ENCODE peak calls at places on chromosomes 6 and 20, in five cellular contexts. G is lower leg skin, H is nephron progenitor cell, V is GM10248, O is adrenal gland. K is an unnamed sample.
A peak's percentile ranks its signal among the peaks of the same experiment; 100 is the strongest.

GRCh38 chr6:34044945-34045595 is 100.8 kb downstream of the GRM4 start:
- DNase-seq in G (no peak), H (no peak), V (no peak), O (no peak), K (no peak)

GRCh38 chr6:2900221-2900807 is 2.8 kb downstream of the SERPINB9 start:
- DNase-seq in G (no peak), H (no peak), V (no peak), O (no peak), K (no peak)

GRCh38 chr6:163751032-163751525 is 336.6 kb downstream of the QKI start:
- DNase-seq in G (no peak), H (no peak), V (no peak), O (no peak), K (no peak)

GRCh38 chr6:7267521-7268091 is 45.4 kb downstream of the SSR1 start:
- DNase-seq in G (peak; percentile 95), H (no peak), V (no peak), O (peak; percentile 88), K (peak; percentile 77)

GRCh38 chr20:50100552-50100951 is 12.4 kb downstream of the UBE2V1 start:
- DNase-seq in G (no peak), H (no peak), V (no peak), O (no peak), K (no peak)

GRCh38 chr6:40999498-41000070 is 39.4 kb downstream of the UNC5CL start:
- DNase-seq in G (no peak), H (peak; percentile 46), V (peak; percentile 59), O (no peak), K (no peak)

GRCh38 chr20:39269031-39269461 is 306.9 kb downstream of the DHX35 start:
- DNase-seq in G (peak; percentile 86), H (peak; percentile 83), V (peak; percentile 72), O (peak; percentile 66), K (no peak)

GRCh38 chr6:110520188-110520956 is 44.0 kb upstream of the SLC22A16 start:
- DNase-seq in G (no peak), H (no peak), V (no peak), O (no peak), K (no peak)

GRCh38 chr20:24993337-24994185 is 1.0 kb upstream of the APMAP start:
- DNase-seq in G (peak; percentile 39), H (no peak), V (no peak), O (no peak), K (no peak)

GRCh38 chr6:138664740-138665139 is 108.8 kb upstream of the CCDC28A start:
- DNase-seq in G (no peak), H (no peak), V (no peak), O (no peak), K (no peak)

GRCh38 chr6:90458353-90459224 is 128.3 kb downstream of the MAP3K7 start:
- DNase-seq in G (no peak), H (no peak), V (no peak), O (no peak), K (no peak)

GRCh38 chr6:67175091-67175490 is 1460.0 kb upstream of the ADGRB3 start:
- DNase-seq in G (no peak), H (no peak), V (no peak), O (no peak), K (no peak)

GRCh38 chr20:20205141-20205861 is 153.0 kb downstream of the CFAP61 start:
- DNase-seq in G (no peak), H (no peak), V (no peak), O (no peak), K (no peak)

GRCh38 chr6:96499781-96500180 is 21.8 kb upstream of the UFL1 start:
- DNase-seq in G (no peak), H (no peak), V (no peak), O (no peak), K (no peak)

GRCh38 chr6:169839898-169840631 is 88.6 kb downstream of the ERMARD start:
- DNase-seq in G (no peak), H (no peak), V (no peak), O (no peak), K (no peak)

GRCh38 chr6:118735320-118735719 is 83.9 kb upstream of the CEP85L start:
- DNase-seq in G (no peak), H (peak; percentile 10), V (peak; percentile 49), O (no peak), K (no peak)

GRCh38 chr6:154617175-154617574 is 106.7 kb upstream of the CNKSR3 start:
- DNase-seq in G (no peak), H (no peak), V (no peak), O (no peak), K (no peak)

GRCh38 chr20:25313608-25314007 is 65.7 kb downstream of the PYGB start:
- DNase-seq in G (no peak), H (no peak), V (no peak), O (no peak), K (no peak)

GRCh38 chr20:6886065-6886729 is 118.7 kb downstream of the BMP2 start:
- DNase-seq in G (no peak), H (peak; percentile 13), V (no peak), O (no peak), K (no peak)

DNA sequence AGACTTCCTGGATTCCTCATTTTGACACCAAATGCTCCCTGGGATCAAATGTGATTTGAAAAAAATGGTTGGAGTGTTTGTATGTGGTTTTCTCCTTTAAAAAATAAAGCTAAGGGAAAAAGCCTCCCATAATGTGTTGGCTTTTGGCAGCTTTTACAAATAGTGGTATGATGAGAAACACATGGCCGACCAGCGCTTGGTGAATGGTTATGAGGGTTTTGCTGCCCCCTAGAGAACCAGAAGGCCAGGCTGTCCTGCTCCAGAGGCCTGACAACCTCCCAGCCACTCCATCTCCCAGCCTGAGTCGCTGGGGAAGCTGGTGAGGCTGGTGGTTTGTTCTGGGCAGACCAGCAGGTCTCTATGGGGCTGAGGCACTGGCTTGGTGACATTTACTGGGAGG is 69.3 kb downstream of the CLIC5 start:
- DNase-seq in G (no peak), H (no peak), V (no peak), O (no peak), K (no peak)
- TF ChIP-seq CTCF in G (no peak), H (peak; percentile 16), V (no peak), O (peak; percentile 20), K (peak; percentile 77)

DNA sequence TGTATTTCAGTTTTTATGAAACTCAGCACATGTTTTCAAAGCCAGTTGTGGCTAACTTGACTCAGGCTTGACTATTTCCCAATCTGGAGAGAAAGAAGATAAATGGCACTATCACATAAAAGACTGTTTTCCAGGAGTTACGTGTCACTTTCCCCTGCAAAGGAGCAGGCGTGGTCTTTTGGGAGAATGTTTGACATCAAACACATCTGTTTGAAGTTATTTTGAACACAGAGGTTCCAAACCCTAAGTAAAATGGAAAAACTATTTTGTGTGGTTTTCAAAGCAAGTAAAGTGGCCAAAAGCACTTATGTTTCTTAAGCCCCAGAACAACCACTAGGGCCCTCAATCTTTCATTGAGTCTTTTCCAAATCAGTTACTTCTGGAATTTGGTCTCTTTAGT is 89.7 kb downstream of the FOXF2 start:
- DNase-seq in G (no peak), H (no peak), V (no peak), O (no peak), K (no peak)
- TF ChIP-seq CTCF in G (no peak), H (no peak), V (no peak), O (no peak), K (no peak)

GRCh38 chr6:25476126-25476525 is 175.9 kb upstream of the SCGN start:
- DNase-seq in G (no peak), H (no peak), V (no peak), O (peak; percentile 26), K (no peak)

GRCh38 chr6:25473447-25473846 is 178.6 kb upstream of the SCGN start:
- DNase-seq in G (no peak), H (no peak), V (no peak), O (no peak), K (no peak)

GRCh38 chr6:25469797-25470388 is 182.1 kb upstream of the SCGN start:
- DNase-seq in G (no peak), H (no peak), V (no peak), O (no peak), K (no peak)

GRCh38 chr6:25468881-25469280 is 183.1 kb upstream of the SCGN start:
- DNase-seq in G (no peak), H (no peak), V (no peak), O (no peak), K (no peak)

GRCh38 chr6:25472314-25472713 is 179.7 kb upstream of the SCGN start:
- DNase-seq in G (no peak), H (no peak), V (no peak), O (no peak), K (no peak)
- TF ChIP-seq CTCF in G (no peak), H (no peak), V (no peak), O (peak; percentile 33), K (no peak)

DNA sequence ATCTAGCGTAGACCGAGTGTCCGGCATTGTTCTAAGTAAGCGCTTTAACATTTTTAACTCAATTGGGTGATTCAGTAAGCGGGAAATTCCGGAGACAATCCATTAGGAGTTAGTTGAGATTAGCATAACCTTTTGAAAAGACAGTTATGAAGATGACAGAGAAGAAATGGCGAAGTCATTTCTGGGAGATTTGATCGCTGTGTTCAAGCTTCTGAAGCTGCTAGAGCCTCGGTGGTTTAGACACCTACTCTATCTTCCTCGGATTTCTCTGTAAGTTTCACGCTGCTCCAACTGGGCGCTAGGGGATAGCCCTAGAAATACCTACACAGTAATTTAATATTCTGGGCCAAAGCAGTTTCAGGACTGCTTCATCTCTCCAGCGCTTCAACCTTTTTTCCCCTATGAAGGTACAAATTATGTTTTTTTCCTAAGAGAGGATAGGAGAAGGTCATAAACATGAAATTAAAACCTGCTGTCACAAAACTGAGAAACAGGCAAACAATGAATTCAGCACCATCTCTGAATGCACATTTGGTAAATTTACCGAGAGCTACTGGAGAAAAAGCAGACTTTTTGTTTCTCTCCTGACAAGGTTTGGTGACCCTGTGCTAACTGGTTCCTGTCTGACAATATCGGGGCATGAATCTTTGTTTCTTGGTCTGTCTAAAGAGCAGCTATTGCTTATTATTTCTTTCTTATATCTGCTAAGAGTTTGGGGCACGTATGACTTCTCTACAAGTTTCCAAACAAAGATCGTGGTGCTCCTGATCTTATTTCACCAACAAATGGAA is 22.4 kb downstream of the ZNF311 start:
- DNase-seq in G (no peak), H (no peak), V (no peak), O (no peak), K (no peak)
- TF ChIP-seq CTCF in G (no peak), H (no peak), V (no peak), O (no peak), K (no peak)

DNA sequence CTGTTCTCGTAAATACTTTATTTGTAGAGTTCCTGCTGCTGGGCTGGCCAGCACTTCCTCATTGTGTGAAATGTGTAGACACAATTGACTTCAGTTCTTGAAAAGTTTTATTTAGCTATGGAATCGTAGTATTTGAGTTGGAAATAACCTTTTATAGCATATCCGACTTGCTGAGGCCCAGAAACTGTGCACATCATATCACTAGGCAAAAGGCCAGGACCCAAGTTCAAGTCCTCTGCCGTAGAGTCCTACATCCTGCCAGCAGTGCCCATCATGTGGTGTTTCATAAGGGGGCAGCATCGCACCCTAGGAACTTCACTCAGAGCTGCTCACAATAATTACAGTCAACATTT is 207.7 kb upstream of the SNX9 start:
- DNase-seq in G (no peak), H (no peak), V (no peak), O (no peak), K (no peak)
- TF ChIP-seq CTCF in G (no peak), H (no peak), V (no peak), O (no peak), K (peak; percentile 15)

DNA sequence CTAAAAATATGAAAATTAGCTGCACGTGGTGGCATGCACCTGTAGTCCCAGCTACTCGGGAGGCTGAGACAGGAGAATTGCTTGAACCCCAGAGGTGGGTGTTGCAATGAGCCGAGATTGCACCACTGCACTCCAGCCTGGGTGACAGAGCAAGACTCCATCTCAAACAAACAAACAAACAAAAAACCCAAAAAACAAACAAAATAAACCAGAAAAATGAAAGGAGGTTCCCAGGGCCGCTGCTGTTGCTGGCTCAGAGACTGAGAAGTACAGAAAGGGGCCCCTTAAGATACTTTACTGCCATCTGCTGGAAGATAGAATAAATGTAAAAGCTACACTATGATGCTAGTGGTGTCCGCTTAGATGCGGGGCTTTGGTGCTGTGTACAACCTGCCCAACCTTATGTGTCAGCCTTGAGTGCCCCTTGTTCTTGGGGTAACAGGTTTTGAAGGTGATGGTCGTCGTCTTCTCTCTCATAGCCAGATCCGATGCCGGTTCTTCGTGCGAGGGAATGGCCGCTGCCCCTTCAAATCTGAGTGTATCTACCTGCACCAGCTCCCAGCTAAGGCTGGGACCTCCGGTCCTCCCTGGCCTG is 2.8 kb upstream of the FANCE start:
- DNase-seq in G (no peak), H (peak; percentile 41), V (peak; percentile 86), O (no peak), K (no peak)
- TF ChIP-seq CTCF in G (no peak), H (peak; percentile 67), V (peak; percentile 56), O (peak; percentile 75), K (peak; percentile 40)

K was measured in AG04449.